ENCODE peak calls at places on chromosomes 5 and 9, in six cellular contexts. W is CD8-positive, alpha-beta T cell; U is heart right ventricle; A is foreskin keratinocyte; G is cardiac muscle cell; V is iPS DF 6.9. K is an unnamed sample.

GRCh38 chr9:104885818-104886709 is 41.9 kb downstream of the ABCA1 start:
- DNase-seq in U (no peak), W (no peak), V (no peak), G (no peak), A (no peak), K (no peak)

GRCh38 chr5:1893754-1894153 is 11.0 kb upstream of the IRX4 start:
- DNase-seq in A (no peak), G (no peak), V (no peak), U (no peak), W (no peak), K (no peak)

GRCh38 chr5:132837868-132838267 is 7.4 kb upstream of the SHROOM1 start:
- DNase-seq in W (no peak), V (no peak), A (no peak), U (no peak), G (no peak), K (no peak)

GRCh38 chr9:106286249-106286648 is 576.7 kb upstream of the ZNF462 start:
- DNase-seq in W (no peak), G (peak; percentile 43), V (peak; percentile 16), A (peak; percentile 26), U (no peak), K (no peak)

GRCh38 chr9:126228779-126229444 is 97.7 kb upstream of the MVB12B start:
- DNase-seq in G (peak; percentile 79), A (peak; percentile 42), U (peak; percentile 59), V (peak; percentile 63), W (peak; percentile 63), K (peak; percentile 65)

GRCh38 chr5:159181152-159181551 is 28.2 kb downstream of the RNF145 start:
- DNase-seq in A (no peak), V (no peak), G (no peak), U (no peak), W (no peak), K (no peak)

GRCh38 chr5:67291066-67291465 is 94.5 kb upstream of the CD180 start:
- DNase-seq in U (no peak), W (no peak), A (no peak), G (no peak), V (no peak), K (no peak)

GRCh38 chr5:111942661-111943401 is 185.8 kb upstream of the NREP start:
- DNase-seq in W (no peak), U (no peak), V (no peak), G (no peak), A (peak; percentile 64), K (no peak)

GRCh38 chr9:27534131-27534530 is 4.5 kb upstream of the MOB3B start:
- DNase-seq in V (no peak), U (no peak), G (no peak), A (no peak), W (no peak), K (no peak)

GRCh38 chr5:178564386-178564785 is 25.8 kb downstream of the COL23A1 start:
- DNase-seq in G (no peak), A (no peak), U (no peak), V (no peak), W (no peak), K (no peak)

GRCh38 chr9:124776952-124777645 is at the start of gene OLFML2A:
- DNase-seq in V (no peak), W (no peak), A (no peak), U (no peak), G (peak; percentile 66), K (no peak)

GRCh38 chr5:548256-548655 is 24.0 kb upstream of the SLC9A3 start:
- DNase-seq in U (no peak), V (no peak), A (peak; percentile 6), G (no peak), W (no peak), K (peak; percentile 7)

GRCh38 chr9:87531370-87532295 is 34.0 kb downstream of the DAPK1 start:
- DNase-seq in U (no peak), V (no peak), A (no peak), W (no peak), G (no peak), K (no peak)

GRCh38 chr9:37156781-37157356 is 36.5 kb downstream of the ZCCHC7 start:
- DNase-seq in U (no peak), A (peak; percentile 75), W (no peak), V (no peak), G (no peak), K (no peak)

GRCh38 chr9:29775491-29775890 is 2202.2 kb upstream of the C9orf72 start:
- DNase-seq in V (no peak), U (no peak), W (no peak), G (no peak), A (no peak), K (no peak)

GRCh38 chr5:9233712-9234111 is 312.2 kb downstream of the SEMA5A start:
- DNase-seq in V (no peak), A (no peak), G (no peak), W (no peak), U (no peak), K (no peak)

GRCh38 chr9:94918038-94918753 is 191.7 kb downstream of the AOPEP start:
- DNase-seq in A (no peak), U (no peak), W (peak; percentile 11), G (no peak), V (no peak), K (no peak)

GRCh38 chr5:9437741-9438240 is 108.1 kb downstream of the SEMA5A start:
- DNase-seq in W (no peak), V (no peak), U (no peak), A (peak; percentile 46), G (no peak), K (no peak)

GRCh38 chr5:171431251-171431777 is 11.9 kb downstream of the FGF18 start:
- DNase-seq in V (no peak), W (no peak), U (no peak), A (no peak), G (no peak), K (no peak)

GRCh38 chr5:307306-307705 is 14.2 kb upstream of the AHRR start:
- DNase-seq in A (no peak), W (no peak), G (no peak), U (no peak), V (no peak), K (no peak)

GRCh38 chr5:115543931-115544370 is 624 bp downstream of the FEM1C start:
- DNase-seq in G (peak; percentile 64), A (peak; percentile 57), W (peak; percentile 40), V (no peak), U (peak; percentile 52), K (peak; percentile 46)

GRCh38 chr9:94821098-94821930 is 94.8 kb downstream of the AOPEP start:
- DNase-seq in G (no peak), A (no peak), V (no peak), W (no peak), U (no peak), K (no peak)

GRCh38 chr9:117412841-117413240 is 2.0 kb downstream of the ASTN2 start:
- DNase-seq in W (no peak), A (no peak), V (no peak), G (no peak), U (no peak), K (no peak)

DNA sequence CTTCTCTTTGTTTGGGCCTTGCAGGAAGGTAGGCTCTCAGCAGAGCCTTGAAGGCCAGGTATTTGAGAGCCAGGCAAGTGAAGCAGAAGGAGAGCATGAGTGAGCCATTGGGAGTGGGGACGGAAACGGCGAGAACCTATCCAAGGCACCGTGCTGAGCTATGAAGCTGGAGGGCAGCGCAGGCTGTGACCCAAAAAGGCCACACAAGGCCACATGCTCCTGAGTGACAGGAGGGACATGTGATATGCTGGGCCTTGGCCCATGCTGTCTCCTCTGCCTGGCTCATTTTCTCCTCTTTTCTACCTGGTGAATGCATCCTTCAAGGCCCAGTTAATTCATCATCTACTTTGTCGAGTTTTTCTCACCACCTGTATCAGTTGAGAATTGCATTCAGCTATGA is 136.3 kb downstream of the PALM2AKAP2 start:
- DNase-seq in G (no peak), U (no peak), A (no peak), V (no peak), W (no peak), K (no peak)
- H3K4me1 ChIP-seq in G (peaks cover 21% of the 10 kb centered on the region), U (peaks cover 64% of the 10 kb centered on the region), A (peaks cover 17% of the 10 kb centered on the region), V (peaks cover 2% of the 10 kb centered on the region), W (no peaks in the 10 kb centered on the region), K (peaks cover 88% of the 10 kb centered on the region)

DNA sequence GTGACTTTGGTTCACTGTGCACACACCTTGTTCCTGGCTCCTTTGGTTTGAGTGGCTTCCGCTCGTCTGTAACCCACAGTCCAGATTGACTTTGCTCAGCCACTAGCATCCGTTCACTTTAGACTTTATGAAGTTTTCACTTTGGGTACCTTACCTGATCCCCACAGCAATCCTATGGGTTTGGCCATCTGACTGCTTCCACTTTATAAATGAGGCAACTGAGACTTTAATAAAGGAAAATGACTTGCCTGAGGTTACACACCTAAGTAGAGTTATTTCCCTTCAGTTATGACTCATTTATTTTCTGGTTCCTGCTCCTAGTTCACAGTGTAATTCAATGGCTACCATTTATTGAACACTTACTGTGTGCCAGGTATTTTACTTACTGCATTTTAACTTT is 94.2 kb upstream of the SAP30L start:
- DNase-seq in V (no peak), A (peak; percentile 35), G (no peak), U (no peak), W (no peak), K (no peak)
- H3K4me1 ChIP-seq in V (peaks cover 3% of the 10 kb centered on the region), A (peaks cover 23% of the 10 kb centered on the region), G (no peaks in the 10 kb centered on the region), U (peaks cover 20% of the 10 kb centered on the region), W (no peaks in the 10 kb centered on the region), K (peaks cover 22% of the 10 kb centered on the region)

DNA sequence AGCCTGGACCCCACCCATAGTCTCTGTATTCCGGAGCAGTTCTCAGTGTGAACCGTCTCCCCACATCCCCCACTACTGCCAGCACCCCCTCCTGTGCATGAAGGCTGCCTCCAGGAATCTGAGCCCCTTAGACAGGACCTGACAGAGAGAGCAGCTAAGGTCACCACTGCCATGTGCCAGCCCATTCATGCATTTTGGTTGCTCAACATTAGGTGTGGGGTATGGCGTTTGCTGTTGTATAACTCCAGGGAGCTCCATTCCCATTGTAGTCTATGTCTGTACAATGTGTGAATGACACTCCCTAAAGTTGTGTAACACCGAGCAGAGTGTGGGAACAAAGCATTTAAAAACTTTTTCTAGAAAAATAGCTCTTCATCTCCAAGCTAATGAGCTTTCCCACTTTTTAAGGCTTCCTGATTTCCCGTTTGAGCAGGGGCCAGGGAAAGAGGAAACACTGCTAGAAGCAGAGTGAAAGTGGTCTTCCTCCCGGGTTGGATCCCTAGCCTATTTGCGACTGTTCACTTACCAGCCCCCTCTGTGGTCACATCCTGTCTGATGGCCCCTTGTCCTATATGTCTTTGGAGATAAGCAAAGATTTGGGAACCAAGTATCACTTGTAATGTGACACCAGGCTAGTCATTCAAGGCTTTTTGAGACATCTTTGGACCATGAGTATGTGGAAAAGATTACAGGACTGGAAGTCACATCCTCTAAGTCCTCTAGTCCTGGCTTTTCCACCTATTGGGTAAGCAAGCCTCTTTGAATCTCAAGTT is 5.9 kb downstream of the DNAJB5 start:
- DNase-seq in U (no peak), W (no peak), V (no peak), G (no peak), A (peak; percentile 46), K (no peak)
- H3K4me1 ChIP-seq in U (peaks cover 78% of the 10 kb centered on the region), W (peaks cover under 1% of the 10 kb centered on the region), V (peaks cover 14% of the 10 kb centered on the region), G (peaks cover 60% of the 10 kb centered on the region), A (peaks cover 12% of the 10 kb centered on the region), K (peaks cover 79% of the 10 kb centered on the region)

GRCh38 chr9:18928711-18929110 is 104.3 kb downstream of the SAXO1 start:
- DNase-seq in G (no peak), A (no peak), V (no peak), W (no peak), U (no peak), K (no peak)
- H3K4me1 ChIP-seq in G (no peaks in the 10 kb centered on the region), A (no peaks in the 10 kb centered on the region), V (no peaks in the 10 kb centered on the region), W (no peaks in the 10 kb centered on the region), U (no peaks in the 10 kb centered on the region), K (no peaks in the 10 kb centered on the region)

GRCh38 chr5:82586176-82586575 is 308.0 kb upstream of the RPS23 start:
- DNase-seq in A (no peak), V (no peak), W (no peak), G (peak; percentile 19), U (no peak), K (no peak)
- H3K4me1 ChIP-seq in A (no peaks in the 10 kb centered on the region), V (no peaks in the 10 kb centered on the region), W (no peaks in the 10 kb centered on the region), G (peaks cover 11% of the 10 kb centered on the region), U (no peaks in the 10 kb centered on the region), K (no peaks in the 10 kb centered on the region)